ENCODE peak calls at places on chromosomes 6 and 20, in four cellular contexts. One of them, this sample, is unnamed.

GRCh38 chr6:20160541-20161283 is 51.6 kb downstream of the MBOAT1 start:
- DNase-seq in H1: no peak
- DNase-seq in HFF-Myc: no peak
- DNase-seq in fibroblast of lung: no peak
- DNase-seq in this sample: no peak

GRCh38 chr6:38184780-38185080 is 365.2 kb downstream of the ZFAND3 start:
- DNase-seq in H1: no peak
- DNase-seq in fibroblast of lung: no peak
- DNase-seq in HFF-Myc: no peak
- DNase-seq in this sample: no peak

GRCh38 chr6:146961831-146962230 is 242.4 kb upstream of the STXBP5 start:
- DNase-seq in HFF-Myc: no peak
- DNase-seq in H1: no peak
- DNase-seq in fibroblast of lung: no peak
- DNase-seq in this sample: no peak

GRCh38 chr6:57024775-57025174 is 21.7 kb upstream of the KIAA1586 start:
- DNase-seq in HFF-Myc: no peak
- DNase-seq in H1: no peak
- DNase-seq in fibroblast of lung: no peak
- DNase-seq in this sample: no peak

GRCh38 chr6:10414766-10415592 is at the start of gene TFAP2A:
- DNase-seq in fibroblast of lung: peak
- DNase-seq in H1: no peak
- DNase-seq in HFF-Myc: peak
- DNase-seq in this sample: peak

GRCh38 chr6:3348821-3349220 is 90.1 kb downstream of the PSMG4 start:
- DNase-seq in HFF-Myc: no peak
- DNase-seq in H1: no peak
- DNase-seq in fibroblast of lung: no peak
- DNase-seq in this sample: no peak

GRCh38 chr6:149033454-149034241 is 283.9 kb upstream of the TAB2 start:
- DNase-seq in fibroblast of lung: no peak
- DNase-seq in HFF-Myc: no peak
- DNase-seq in H1: no peak
- DNase-seq in this sample: no peak

GRCh38 chr6:144264270-144265060 is 20.7 kb upstream of the UTRN start:
- DNase-seq in H1: no peak
- DNase-seq in fibroblast of lung: peak
- DNase-seq in HFF-Myc: peak
- DNase-seq in this sample: peak

GRCh38 chr6:79868098-79868722 is 79.1 kb downstream of the ELOVL4 start:
- DNase-seq in H1: no peak
- DNase-seq in fibroblast of lung: peak
- DNase-seq in HFF-Myc: peak
- DNase-seq in this sample: peak

GRCh38 chr6:9428416-9429172 is 986.3 kb downstream of the TFAP2A start:
- DNase-seq in HFF-Myc: no peak
- DNase-seq in fibroblast of lung: peak
- DNase-seq in H1: no peak
- DNase-seq in this sample: peak

GRCh38 chr6:35694462-35694861 is 5.7 kb upstream of the FKBP5 start:
- DNase-seq in HFF-Myc: no peak
- DNase-seq in H1: no peak
- DNase-seq in fibroblast of lung: peak
- DNase-seq in this sample: peak

GRCh38 chr20:10665791-10666190 is 8.0 kb downstream of the JAG1 start:
- DNase-seq in H1: no peak
- DNase-seq in fibroblast of lung: no peak
- DNase-seq in HFF-Myc: no peak
- DNase-seq in this sample: no peak

GRCh38 chr6:113927001-113927400 is 43.9 kb downstream of the HDAC2 start:
- DNase-seq in HFF-Myc: no peak
- DNase-seq in H1: no peak
- DNase-seq in fibroblast of lung: no peak
- DNase-seq in this sample: no peak

GRCh38 chr6:84546427-84546914 is 217.9 kb downstream of the TBX18 start:
- DNase-seq in H1: no peak
- DNase-seq in fibroblast of lung: peak
- DNase-seq in HFF-Myc: peak
- DNase-seq in this sample: peak

GRCh38 chr6:116221067-116221466 is 32.8 kb downstream of the TSPYL4 start:
- DNase-seq in HFF-Myc: no peak
- DNase-seq in fibroblast of lung: peak
- DNase-seq in H1: no peak
- DNase-seq in this sample: peak

GRCh38 chr6:159490298-159490937 is 202.6 kb downstream of the SOD2 start:
- DNase-seq in fibroblast of lung: no peak
- DNase-seq in HFF-Myc: no peak
- DNase-seq in H1: no peak
- DNase-seq in this sample: no peak

GRCh38 chr20:2748551-2749342 is 51.7 kb downstream of the CPXM1 start:
- DNase-seq in H1: peak
- DNase-seq in fibroblast of lung: no peak
- DNase-seq in HFF-Myc: no peak
- DNase-seq in this sample: no peak

GRCh38 chr6:166526937-166527336 is 59.5 kb downstream of the RAMACL start:
- DNase-seq in fibroblast of lung: no peak
- DNase-seq in HFF-Myc: no peak
- DNase-seq in H1: no peak
- DNase-seq in this sample: no peak

GRCh38 chr6:166525567-166525966 is 60.9 kb downstream of the RAMACL start:
- DNase-seq in fibroblast of lung: no peak
- DNase-seq in HFF-Myc: no peak
- DNase-seq in H1: no peak
- DNase-seq in this sample: no peak

GRCh38 chr6:166530211-166531045 is 56.0 kb downstream of the RAMACL start:
- DNase-seq in HFF-Myc: no peak
- DNase-seq in H1: no peak
- DNase-seq in fibroblast of lung: peak
- DNase-seq in this sample: no peak

GRCh38 chr6:166529571-166529970 is 56.9 kb downstream of the RAMACL start:
- DNase-seq in fibroblast of lung: peak
- DNase-seq in HFF-Myc: no peak
- DNase-seq in H1: no peak
- DNase-seq in this sample: no peak

GRCh38 chr6:166527849-166528248 is 58.6 kb downstream of the RAMACL start:
- DNase-seq in fibroblast of lung: no peak
- DNase-seq in H1: no peak
- DNase-seq in HFF-Myc: no peak
- DNase-seq in this sample: no peak
- TF ChIP-seq CTCF in fibroblast of lung: no peak
- TF ChIP-seq CTCF in H1: no peak
- TF ChIP-seq CTCF in HFF-Myc: no peak
- TF ChIP-seq CTCF in this sample: no peak

GRCh38 chr6:137903274-137903932 is 36.3 kb downstream of the TNFAIP3 start:
- DNase-seq in H1: no peak
- DNase-seq in fibroblast of lung: no peak
- DNase-seq in HFF-Myc: no peak
- DNase-seq in this sample: no peak

GRCh38 chr6:137904822-137905617 is 38.0 kb downstream of the TNFAIP3 start:
- DNase-seq in H1: no peak
- DNase-seq in fibroblast of lung: peak
- DNase-seq in HFF-Myc: no peak
- DNase-seq in this sample: peak

GRCh38 chr6:137902721-137903120 is 35.7 kb downstream of the TNFAIP3 start:
- DNase-seq in H1: no peak
- DNase-seq in HFF-Myc: no peak
- DNase-seq in fibroblast of lung: no peak
- DNase-seq in this sample: no peak

GRCh38 chr6:137906020-137906472 is 39.0 kb downstream of the TNFAIP3 start:
- DNase-seq in fibroblast of lung: no peak
- DNase-seq in HFF-Myc: no peak
- DNase-seq in H1: no peak
- DNase-seq in this sample: no peak

GRCh38 chr6:137903933-137904821 is 37.1 kb downstream of the TNFAIP3 start:
- DNase-seq in fibroblast of lung: peak
- DNase-seq in H1: no peak
- DNase-seq in HFF-Myc: no peak
- DNase-seq in this sample: peak
- TF ChIP-seq CTCF in fibroblast of lung: no peak
- TF ChIP-seq CTCF in H1: no peak
- TF ChIP-seq CTCF in HFF-Myc: no peak
- TF ChIP-seq CTCF in this sample: no peak

DNA sequence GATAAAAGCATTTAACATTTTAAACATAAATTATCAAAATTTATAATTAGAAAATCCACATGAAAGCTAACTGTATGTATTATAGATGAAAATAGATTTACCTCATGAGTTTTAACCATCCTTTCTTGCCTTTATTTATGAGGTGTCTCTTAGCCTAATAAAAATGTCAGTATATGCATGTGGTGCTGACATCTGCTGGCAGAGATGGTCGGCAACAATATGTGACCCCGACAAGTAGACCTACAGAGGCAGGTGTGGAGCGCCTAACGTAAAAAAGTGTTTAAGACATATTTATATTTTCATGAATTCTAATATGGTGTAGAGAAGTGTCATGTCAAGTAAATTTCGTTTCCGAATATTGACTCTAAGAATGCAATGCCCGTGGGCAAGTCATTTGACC is 149.0 kb upstream of the FUT9 start:
- DNase-seq in fibroblast of lung: no peak
- DNase-seq in H1: peak
- DNase-seq in HFF-Myc: peak
- DNase-seq in this sample: no peak
- TF ChIP-seq CTCF in fibroblast of lung: no peak
- TF ChIP-seq CTCF in H1: peak
- TF ChIP-seq CTCF in HFF-Myc: no peak
- TF ChIP-seq CTCF in this sample: no peak

GRCh38 chr6:41682497-41682961 is 44.3 kb downstream of the MDFI start:
- DNase-seq in fibroblast of lung: no peak
- DNase-seq in H1: no peak
- DNase-seq in HFF-Myc: no peak
- DNase-seq in this sample: no peak

GRCh38 chr6:41682966-41683459 is 44.7 kb downstream of the MDFI start:
- DNase-seq in H1: no peak
- DNase-seq in HFF-Myc: no peak
- DNase-seq in fibroblast of lung: no peak
- DNase-seq in this sample: no peak

GRCh38 chr6:41680182-41680965 is 42.1 kb downstream of the MDFI start:
- DNase-seq in H1: no peak
- DNase-seq in fibroblast of lung: no peak
- DNase-seq in HFF-Myc: no peak
- DNase-seq in this sample: no peak

GRCh38 chr6:41683460-41684310 is 45.4 kb downstream of the MDFI start:
- DNase-seq in HFF-Myc: no peak
- DNase-seq in H1: no peak
- DNase-seq in fibroblast of lung: peak
- DNase-seq in this sample: peak

GRCh38 chr6:41682056-41682477 is 43.8 kb downstream of the MDFI start:
- DNase-seq in fibroblast of lung: peak
- DNase-seq in H1: peak
- DNase-seq in HFF-Myc: peak
- DNase-seq in this sample: peak
- TF ChIP-seq CTCF in fibroblast of lung: peak
- TF ChIP-seq CTCF in H1: no peak
- TF ChIP-seq CTCF in HFF-Myc: peak
- TF ChIP-seq CTCF in this sample: peak

GRCh38 chr20:407097-407952 is 774 bp upstream of the RBCK1 start:
- DNase-seq in HFF-Myc: peak
- DNase-seq in fibroblast of lung: peak
- DNase-seq in H1: peak
- DNase-seq in this sample: peak
- TF ChIP-seq CTCF in HFF-Myc: peak
- TF ChIP-seq CTCF in fibroblast of lung: no peak
- TF ChIP-seq CTCF in H1: peak
- TF ChIP-seq CTCF in this sample: peak

GRCh38 chr20:58195047-58195446 is 33.4 kb downstream of the ANKRD60 start:
- DNase-seq in H1: no peak
- DNase-seq in fibroblast of lung: no peak
- DNase-seq in HFF-Myc: no peak
- DNase-seq in this sample: no peak

GRCh38 chr20:58192065-58192464 is 36.4 kb downstream of the ANKRD60 start:
- DNase-seq in fibroblast of lung: no peak
- DNase-seq in HFF-Myc: no peak
- DNase-seq in H1: no peak
- DNase-seq in this sample: no peak

GRCh38 chr20:58192567-58192966 is 35.9 kb downstream of the ANKRD60 start:
- DNase-seq in HFF-Myc: no peak
- DNase-seq in H1: no peak
- DNase-seq in fibroblast of lung: no peak
- DNase-seq in this sample: no peak

GRCh38 chr20:58196402-58197184 is 31.9 kb downstream of the ANKRD60 start:
- DNase-seq in H1: no peak
- DNase-seq in HFF-Myc: no peak
- DNase-seq in fibroblast of lung: no peak
- DNase-seq in this sample: no peak

GRCh38 chr20:58194176-58194796 is 34.2 kb downstream of the ANKRD60 start:
- DNase-seq in HFF-Myc: no peak
- DNase-seq in fibroblast of lung: peak
- DNase-seq in H1: no peak
- DNase-seq in this sample: no peak
- TF ChIP-seq CTCF in HFF-Myc: no peak
- TF ChIP-seq CTCF in fibroblast of lung: no peak
- TF ChIP-seq CTCF in H1: no peak
- TF ChIP-seq CTCF in this sample: no peak

GRCh38 chr20:62025832-62026563 is 39.7 kb downstream of the TAF4 start:
- DNase-seq in H1: no peak
- DNase-seq in HFF-Myc: peak
- DNase-seq in fibroblast of lung: peak
- DNase-seq in this sample: peak
- TF ChIP-seq CTCF in H1: no peak
- TF ChIP-seq CTCF in HFF-Myc: peak
- TF ChIP-seq CTCF in fibroblast of lung: peak
- TF ChIP-seq CTCF in this sample: peak

DNA sequence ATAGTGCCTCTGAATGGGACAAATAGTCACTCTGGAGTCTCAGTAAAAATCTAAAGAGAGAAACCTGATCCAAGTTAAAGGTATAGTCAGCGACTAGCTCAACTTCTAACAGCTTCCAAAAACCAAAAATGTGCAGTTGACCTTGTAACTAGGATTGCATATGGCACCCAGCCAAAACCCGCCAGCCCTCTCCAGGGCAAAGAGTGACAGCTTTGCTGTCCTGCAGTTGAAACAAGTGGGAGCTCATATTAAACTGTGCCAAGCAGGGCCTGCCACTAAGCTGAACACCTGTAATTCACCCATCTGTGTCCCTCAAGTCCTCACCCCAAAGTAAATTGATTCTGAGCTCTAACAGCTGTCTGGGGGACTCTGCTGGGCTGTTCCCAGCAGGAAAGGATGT is 695.3 kb downstream of the MAFB start:
- DNase-seq in fibroblast of lung: no peak
- DNase-seq in HFF-Myc: no peak
- DNase-seq in H1: no peak
- DNase-seq in this sample: no peak
- TF ChIP-seq CTCF in fibroblast of lung: no peak
- TF ChIP-seq CTCF in HFF-Myc: no peak
- TF ChIP-seq CTCF in H1: no peak
- TF ChIP-seq CTCF in this sample: no peak